ENCODE peak calls at places on chromosome 15, in five cellular contexts. X is tibial artery, V is left lung, E is breast epithelium, O is thoracic aorta. C is an unnamed sample.

GRCh38 chr15:39025331-39025730 is 460.7 kb upstream of the RASGRP1 start:
- DNase-seq in O (no peak), X (no peak), E (no peak), V (no peak), C (no peak)

GRCh38 chr15:101447561-101448071 is 41.9 kb downstream of the PCSK6 start:
- DNase-seq in X (no peak), V (peak), E (no peak), O (no peak), C (no peak)

GRCh38 chr15:37148714-37149113 is 48.4 kb upstream of the MEIS2 start:
- DNase-seq in E (no peak), O (no peak), X (no peak), V (no peak), C (no peak)

GRCh38 chr15:39028069-39028468 is 463.5 kb upstream of the RASGRP1 start:
- DNase-seq in X (no peak), O (no peak), V (no peak), E (no peak), C (no peak)

GRCh38 chr15:31278056-31278445 is 48.6 kb upstream of the KLF13 start:
- DNase-seq in E (peak), V (no peak), X (peak), O (no peak), C (no peak)

GRCh38 chr15:101014921-101015841 is 96.0 kb downstream of the LRRK1 start:
- DNase-seq in O (no peak), E (peak), V (peak), X (peak), C (peak)

GRCh38 chr15:25545017-25545416 is 106.2 kb upstream of the UBE3A start:
- DNase-seq in V (no peak), O (no peak), E (no peak), X (no peak), C (no peak)

GRCh38 chr15:101151286-101151685 is 100.6 kb downstream of the CHSY1 start:
- DNase-seq in E (no peak), O (no peak), X (peak), V (peak), C (no peak)

GRCh38 chr15:53869044-53869805 is 109.0 kb upstream of the UNC13C start:
- DNase-seq in X (no peak), O (no peak), E (no peak), V (no peak), C (no peak)

GRCh38 chr15:98177950-98178848 is 217.7 kb downstream of the ARRDC4 start:
- DNase-seq in O (no peak), X (no peak), V (no peak), E (peak), C (no peak)

GRCh38 chr15:83698294-83698693 is 44.4 kb downstream of the ADAMTSL3 start:
- DNase-seq in V (no peak), X (peak), E (peak), O (no peak), C (no peak)

GRCh38 chr15:92633418-92633817 is 22.2 kb downstream of the FAM174B start:
- DNase-seq in V (no peak), E (no peak), O (no peak), X (no peak), C (no peak)

GRCh38 chr15:70246623-70247200 is 149.0 kb upstream of the TLE3 start:
- DNase-seq in O (no peak), X (no peak), E (no peak), V (no peak), C (no peak)

GRCh38 chr15:58862326-58862725 is 71.2 kb downstream of the SLTM start:
- DNase-seq in E (no peak), X (no peak), V (no peak), O (no peak), C (no peak)

GRCh38 chr15:91555307-91555706 is 298.2 kb upstream of the SLCO3A1 start:
- DNase-seq in X (no peak), V (no peak), E (no peak), O (no peak), C (no peak)

GRCh38 chr15:65369651-65370050 is 8.2 kb downstream of the IGDCC3 start:
- DNase-seq in X (no peak), V (no peak), O (no peak), E (no peak), C (no peak)
- H3K27ac ChIP-seq in X (no peak), V (no peak), O (no peak), E (no peak), C (no peak)

GRCh38 chr15:64574220-64574994 is 114.0 kb downstream of the ZNF609 start:
- DNase-seq in V (no peak), O (no peak), E (no peak), X (no peak), C (no peak)
- H3K27ac ChIP-seq in V (no peak), O (no peak), E (no peak), X (no peak), C (no peak)

GRCh38 chr15:44299997-44300396 is 11.5 kb downstream of the GOLM2 start:
- DNase-seq in V (no peak), E (no peak), O (no peak), X (no peak), C (no peak)

GRCh38 chr15:44300567-44300966 is 12.0 kb downstream of the GOLM2 start:
- DNase-seq in E (no peak), O (no peak), X (no peak), V (no peak), C (no peak)

GRCh38 chr15:44296625-44297524 is 8.4 kb downstream of the GOLM2 start:
- DNase-seq in O (no peak), V (no peak), E (no peak), X (no peak), C (no peak)

GRCh38 chr15:44298878-44299277 is 10.4 kb downstream of the GOLM2 start:
- DNase-seq in O (no peak), X (no peak), E (no peak), V (no peak), C (no peak)

DNA sequence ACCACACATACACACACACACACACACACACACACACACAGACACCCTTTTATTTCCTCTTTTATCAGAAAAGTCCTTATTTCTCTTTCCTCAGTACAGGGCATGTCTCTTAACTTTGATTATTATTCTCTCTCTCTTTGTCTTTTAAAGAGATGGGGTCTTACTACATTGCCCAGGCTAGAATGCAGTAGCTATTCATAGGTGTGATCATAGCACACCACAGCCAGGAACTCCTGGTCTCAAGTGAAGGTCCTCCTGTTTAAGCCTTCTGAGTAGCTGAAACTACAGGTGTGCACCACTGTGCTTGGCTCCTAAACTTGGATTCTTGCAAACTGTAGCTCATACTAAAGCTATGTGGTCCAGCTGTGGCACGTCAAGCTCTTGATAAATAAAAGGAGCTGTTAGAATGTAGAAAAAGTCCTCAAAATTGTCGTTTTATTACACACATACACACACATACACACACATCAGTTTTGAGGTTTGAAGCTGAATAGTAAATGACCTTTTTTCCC is 7.4 kb downstream of the GOLM2 start:
- DNase-seq in O (no peak), E (no peak), V (no peak), X (no peak), C (no peak)
- H3K27ac ChIP-seq in O (no peak), E (peak), V (peak), X (no peak), C (no peak)

GRCh38 chr15:78061963-78062427 is 15.5 kb downstream of the TBC1D2B start:
- DNase-seq in X (peak), V (peak), O (no peak), E (no peak), C (no peak)

GRCh38 chr15:78065284-78065872 is 12.1 kb downstream of the TBC1D2B start:
- DNase-seq in O (no peak), X (peak), E (peak), V (peak), C (peak)

GRCh38 chr15:78064544-78064943 is 13.0 kb downstream of the TBC1D2B start:
- DNase-seq in V (no peak), O (no peak), E (no peak), X (peak), C (no peak)

GRCh38 chr15:78065973-78066946 is 11.3 kb downstream of the TBC1D2B start:
- DNase-seq in V (no peak), E (no peak), X (peak), O (no peak), C (no peak)

DNA sequence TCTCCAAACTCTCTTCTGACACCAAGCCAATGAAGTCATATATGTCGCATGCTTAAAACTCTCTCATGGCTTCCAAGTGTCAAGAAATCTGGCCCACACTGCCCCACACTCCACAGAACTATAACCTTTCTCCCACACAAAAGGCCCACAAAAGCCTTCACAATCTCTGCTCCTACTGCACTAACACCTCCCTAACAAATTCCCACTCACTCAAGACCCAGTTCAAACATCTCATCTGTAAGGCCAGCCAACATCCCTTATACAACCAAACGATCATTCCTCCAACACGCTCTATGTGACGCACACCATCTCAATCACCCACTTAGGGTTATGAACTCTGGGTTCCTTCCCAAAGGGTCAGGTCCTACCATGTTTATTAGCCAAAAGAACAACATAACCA is 13.5 kb downstream of the TBC1D2B start:
- DNase-seq in V (no peak), O (no peak), X (peak), E (no peak), C (no peak)
- H3K27ac ChIP-seq in V (peak), O (peak), X (peak), E (peak), C (peak)

GRCh38 chr15:90530250-90531051 is 728 bp downstream of the CRTC3 start:
- DNase-seq in E (peak), X (peak), V (peak), O (no peak), C (peak)
- H3K27ac ChIP-seq in E (peak), X (peak), V (peak), O (peak), C (peak)

GRCh38 chr15:85009435-85009834 is 27.8 kb downstream of the PDE8A start:
- DNase-seq in V (no peak), E (no peak), X (no peak), O (no peak), C (no peak)
- H3K27ac ChIP-seq in V (no peak), E (no peak), X (peak), O (peak), C (no peak)

GRCh38 chr15:41789662-41790061 is 15.4 kb downstream of the MAPKBP1 start:
- DNase-seq in X (no peak), E (no peak), O (no peak), V (no peak), C (no peak)

GRCh38 chr15:41791547-41791937 is 17.3 kb downstream of the MAPKBP1 start:
- DNase-seq in X (no peak), O (no peak), V (no peak), E (no peak), C (no peak)

GRCh38 chr15:41790756-41791546 is 16.7 kb downstream of the MAPKBP1 start:
- DNase-seq in O (no peak), X (no peak), V (no peak), E (no peak), C (no peak)

GRCh38 chr15:41789237-41789636 is 15.0 kb downstream of the MAPKBP1 start:
- DNase-seq in V (no peak), X (no peak), O (no peak), E (no peak), C (no peak)

GRCh38 chr15:41790169-41790568 is 15.9 kb downstream of the MAPKBP1 start:
- DNase-seq in X (no peak), O (no peak), V (no peak), E (no peak), C (no peak)
- H3K27ac ChIP-seq in X (no peak), O (peak), V (peak), E (peak), C (no peak)

DNA sequence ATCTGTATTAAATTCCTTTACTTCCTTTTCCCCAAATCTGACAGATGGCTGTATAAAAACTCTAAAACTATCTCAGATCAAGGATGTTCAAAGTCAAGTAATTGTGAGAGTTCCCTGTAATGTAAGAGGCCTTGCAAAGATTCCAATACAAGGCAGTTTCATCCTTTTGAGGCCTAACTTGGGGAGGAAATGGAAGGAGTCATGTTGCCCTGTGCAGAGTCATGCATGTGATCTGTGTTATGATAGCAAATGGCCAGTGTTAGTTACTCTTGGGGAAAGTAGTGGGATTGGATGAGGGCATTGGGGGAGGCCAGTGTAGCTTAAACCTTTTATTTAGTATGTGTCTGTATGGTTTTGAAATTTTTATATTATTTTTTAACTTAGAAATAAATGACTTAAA is 23.7 kb upstream of the FBXL22 start:
- DNase-seq in O (no peak), E (no peak), X (no peak), V (no peak), C (no peak)
- H3K27ac ChIP-seq in O (no peak), E (no peak), X (no peak), V (no peak), C (no peak)

GRCh38 chr15:29065571-29065970 is 179.8 kb downstream of the APBA2 start:
- DNase-seq in E (no peak), V (no peak), O (no peak), X (no peak), C (no peak)
- H3K27ac ChIP-seq in E (no peak), V (no peak), O (no peak), X (no peak), C (no peak)

C was measured in caudate nucleus.